ENCODE peak calls at places on chromosomes 7 and 10, in six cellular contexts. Q is NCI-H146; E is HCT116; J is IMR-90; V is stimulated activated naive B cell treated with anti-CD40 and anti-IgM and Interleukin-4, amounts not matched to agents 10 μg/mL and 1 μg/mL and 100 μg/mL, for 72 hours; H is GM06990. X is an unnamed sample.

GRCh38 chr10:16116404-16117304 is 256.3 kb upstream of the MINDY3 start:
- DNase-seq in V (no peak), Q (peak), E (peak), H (no peak), J (no peak), X (no peak)

GRCh38 chr10:106711313-106711906 is 453.1 kb downstream of the SORCS1 start:
- DNase-seq in E (peak), H (no peak), J (no peak), Q (peak), V (peak), X (peak)

GRCh38 chr7:50393076-50393475 is 57.1 kb downstream of the FIGNL1 start:
- DNase-seq in H (no peak), E (no peak), V (no peak), Q (no peak), J (no peak), X (no peak)

GRCh38 chr10:50987934-50988333 is 86.4 kb upstream of the PRKG1 start:
- DNase-seq in Q (no peak), E (no peak), V (no peak), H (no peak), J (no peak), X (no peak)

GRCh38 chr7:32618470-32618869 is 123.2 kb downstream of the AVL9 start:
- DNase-seq in J (no peak), H (no peak), Q (no peak), V (no peak), E (no peak), X (no peak)

GRCh38 chr10:11611248-11612003 is at the start of gene USP6NL:
- DNase-seq in Q (peak), E (peak), J (peak), V (peak), H (peak), X (peak)

GRCh38 chr7:140640727-140641531 is at the start of gene DENND2A:
- DNase-seq in Q (peak), E (no peak), H (peak), J (peak), V (no peak), X (peak)

GRCh38 chr10:68981074-68981473 is 7.5 kb upstream of the KIFBP start:
- DNase-seq in J (no peak), V (no peak), E (no peak), Q (no peak), H (no peak), X (no peak)

GRCh38 chr7:99244942-99245341 is 27.7 kb upstream of the MYH16 start:
- DNase-seq in J (peak), V (no peak), H (no peak), E (no peak), Q (no peak), X (no peak)

GRCh38 chr7:66190504-66190857 is 14.7 kb upstream of the TPST1 start:
- DNase-seq in V (no peak), E (no peak), J (no peak), Q (no peak), H (no peak), X (no peak)

GRCh38 chr7:51310131-51310583 is 6.5 kb downstream of the COBL start:
- DNase-seq in J (no peak), Q (no peak), V (no peak), E (no peak), H (no peak), X (no peak)

GRCh38 chr10:22542773-22543172 is 171.6 kb downstream of the PIP4K2A start:
- DNase-seq in Q (no peak), V (no peak), E (no peak), J (no peak), H (no peak), X (no peak)

GRCh38 chr7:130273081-130273699 is 6.5 kb downstream of the CPA2 start:
- DNase-seq in Q (peak), J (peak), V (no peak), E (no peak), H (no peak), X (peak)

GRCh38 chr10:82234173-82234572 is 359.2 kb downstream of the NRG3 start:
- DNase-seq in J (no peak), V (no peak), Q (no peak), H (no peak), E (no peak), X (no peak)

GRCh38 chr7:44087914-44088838 is 5.8 kb upstream of the POLM start:
- DNase-seq in J (peak), H (no peak), V (no peak), Q (no peak), E (no peak), X (no peak)

GRCh38 chr10:124626759-124627380 is 117.3 kb downstream of the FAM53B start:
- DNase-seq in E (no peak), H (peak), J (no peak), V (no peak), Q (peak), X (no peak)

GRCh38 chr7:44196450-44196872 is 4.3 kb upstream of the YKT6 start:
- DNase-seq in J (peak), E (peak), V (peak), Q (peak), H (no peak), X (no peak)

GRCh38 chr7:79553811-79554555 is 100.5 kb upstream of the MAGI2 start:
- DNase-seq in E (no peak), V (no peak), J (peak), H (no peak), Q (no peak), X (no peak)

GRCh38 chr7:148275359-148275890 is 315.1 kb upstream of the C7orf33 start:
- DNase-seq in H (no peak), E (no peak), V (no peak), Q (no peak), J (no peak), X (no peak)

GRCh38 chr7:101237206-101238067 is at the start of gene CLDN15:
- DNase-seq in E (no peak), Q (no peak), H (no peak), J (peak), V (no peak), X (no peak)

GRCh38 chr10:80265740-80266512 is 23.5 kb downstream of the MAT1A start:
- DNase-seq in J (no peak), Q (no peak), H (no peak), E (no peak), V (no peak), X (no peak)

GRCh38 chr10:100510533-100511308 is 8.9 kb downstream of the SEC31B start:
- DNase-seq in J (peak), V (no peak), E (no peak), H (no peak), Q (no peak), X (no peak)

GRCh38 chr10:124690971-124691370 is 53.2 kb downstream of the FAM53B start:
- DNase-seq in V (no peak), H (no peak), Q (peak), J (no peak), E (no peak), X (no peak)